ENCODE peak calls at places on chromosomes 5 and 9, in nine cellular contexts. D, W, B, H, Y, X, K, I and R are unnamed samples.

GRCh38 chr9:136407911-136408310 is 2.5 kb downstream of the ENTR1 start:
- DNase-seq in D (no peak), W (no peak), B (no peak), H (no peak), Y (no peak), X (no peak), K (no peak), I (no peak), R (no peak)

GRCh38 chr9:73869261-73869660 is 627.9 kb upstream of the RORB start:
- DNase-seq in D (no peak), W (no peak), B (no peak), H (no peak), Y (peak), X (no peak), K (no peak), I (peak), R (no peak)

GRCh38 chr5:106966686-106967315 is 703.9 kb downstream of the EFNA5 start:
- DNase-seq in D (no peak), W (no peak), B (no peak), H (no peak), Y (no peak), X (no peak), K (no peak), I (no peak), R (no peak)

GRCh38 chr9:86667307-86667706 is 280.0 kb downstream of the GAS1 start:
- DNase-seq in D (peak), W (no peak), B (no peak), H (no peak), Y (no peak), X (no peak), K (no peak), I (peak), R (no peak)

GRCh38 chr9:114953917-114954316 is 23.5 kb upstream of the TNFSF8 start:
- DNase-seq in D (peak), W (no peak), B (no peak), H (no peak), Y (no peak), X (peak), K (no peak), I (peak), R (no peak)

GRCh38 chr5:145228564-145228963 is 606.6 kb downstream of the PRELID2 start:
- DNase-seq in D (no peak), W (no peak), B (no peak), H (no peak), Y (no peak), X (no peak), K (no peak), I (no peak), R (no peak)

GRCh38 chr9:4299006-4299795 is 667 bp downstream of the GLIS3 start:
- DNase-seq in D (peak), W (peak), B (peak), H (peak), Y (peak), X (peak), K (peak), I (peak), R (no peak)

GRCh38 chr9:3436629-3437028 is 89.2 kb downstream of the RFX3 start:
- DNase-seq in D (peak), W (no peak), B (no peak), H (no peak), Y (no peak), X (no peak), K (no peak), I (peak), R (no peak)

GRCh38 chr5:132437604-132438275 is 52.8 kb downstream of the IRF1 start:
- DNase-seq in D (peak), W (no peak), B (peak), H (peak), Y (peak), X (peak), K (peak), I (peak), R (no peak)

GRCh38 chr9:69932901-69933300 is 110.7 kb upstream of the MAMDC2 start:
- DNase-seq in D (no peak), W (no peak), B (no peak), H (no peak), Y (peak), X (no peak), K (no peak), I (no peak), R (no peak)

GRCh38 chr5:79273341-79273740 is 37.4 kb downstream of the JMY start:
- DNase-seq in D (no peak), W (no peak), B (no peak), H (no peak), Y (no peak), X (no peak), K (no peak), I (no peak), R (no peak)

GRCh38 chr9:113579270-113580040 is 115.9 kb downstream of the RGS3 start:
- DNase-seq in D (peak), W (no peak), B (peak), H (no peak), Y (peak), X (no peak), K (peak), I (peak), R (no peak)

GRCh38 chr9:75866273-75866871 is 24.1 kb upstream of the PCSK5 start:
- DNase-seq in D (peak), W (no peak), B (no peak), H (no peak), Y (peak), X (peak), K (no peak), I (peak), R (no peak)

GRCh38 chr5:91332267-91333044 is 50.7 kb downstream of the ARRDC3 start:
- DNase-seq in D (peak), W (no peak), B (no peak), H (no peak), Y (peak), X (no peak), K (no peak), I (peak), R (no peak)

GRCh38 chr9:89428901-89429890 is 68.7 kb downstream of the SEMA4D start:
- DNase-seq in D (no peak), W (no peak), B (no peak), H (peak), Y (no peak), X (no peak), K (no peak), I (no peak), R (no peak)

GRCh38 chr9:70145981-70146380 is 102.3 kb downstream of the MAMDC2 start:
- DNase-seq in D (no peak), W (no peak), B (no peak), H (no peak), Y (no peak), X (no peak), K (no peak), I (no peak), R (no peak)

GRCh38 chr5:132266031-132266835 is 8.7 kb downstream of the PDLIM4 start:
- DNase-seq in D (no peak), W (peak), B (no peak), H (no peak), Y (no peak), X (no peak), K (no peak), I (no peak), R (no peak)

GRCh38 chr9:109088221-109088620 is 31.5 kb downstream of the TMEM245 start:
- DNase-seq in D (peak), W (no peak), B (no peak), H (no peak), Y (no peak), X (no peak), K (no peak), I (no peak), R (no peak)

GRCh38 chr5:548256-548655 is 24.0 kb upstream of the SLC9A3 start:
- DNase-seq in D (peak), W (no peak), B (peak), H (no peak), Y (no peak), X (no peak), K (peak), I (no peak), R (no peak)

GRCh38 chr5:130198927-130199326 is 294.7 kb downstream of the CHSY3 start:
- DNase-seq in D (no peak), W (no peak), B (no peak), H (no peak), Y (peak), X (peak), K (no peak), I (peak), R (no peak)

GRCh38 chr9:96048116-96048953 is 172.8 kb downstream of the ERCC6L2 start:
- DNase-seq in D (no peak), W (no peak), B (no peak), H (no peak), Y (no peak), X (peak), K (no peak), I (no peak), R (no peak)

GRCh38 chr5:141359790-141360426 is at the start of gene PCDHGB2:
- DNase-seq in D (peak), W (no peak), B (no peak), H (no peak), Y (peak), X (no peak), K (no peak), I (no peak), R (no peak)

GRCh38 chr9:105681724-105682123 is 12.6 kb upstream of the TMEM38B start:
- DNase-seq in D (peak), W (no peak), B (no peak), H (no peak), Y (no peak), X (no peak), K (no peak), I (peak), R (no peak)

GRCh38 chr9:133691659-133692363 is 46.3 kb downstream of the SARDH start:
- DNase-seq in D (peak), W (no peak), B (no peak), H (no peak), Y (no peak), X (no peak), K (no peak), I (peak), R (no peak)

GRCh38 chr5:110354341-110354740 is 372.1 kb downstream of the TMEM232 start:
- DNase-seq in D (no peak), W (no peak), B (no peak), H (no peak), Y (no peak), X (peak), K (no peak), I (no peak), R (peak)

GRCh38 chr5:139146809-139147742 is 51.1 kb downstream of the SIL1 start:
- DNase-seq in D (no peak), W (no peak), B (no peak), H (no peak), Y (no peak), X (no peak), K (no peak), I (no peak), R (no peak)

GRCh38 chr9:109907400-109907799 is 127.4 kb downstream of the PALM2AKAP2 start:
- DNase-seq in D (no peak), W (no peak), B (no peak), H (no peak), Y (peak), X (no peak), K (no peak), I (no peak), R (no peak)

GRCh38 chr5:145429170-145429569 is 406.0 kb downstream of the PRELID2 start:
- DNase-seq in D (no peak), W (no peak), B (no peak), H (no peak), Y (peak), X (no peak), K (no peak), I (no peak), R (no peak)

GRCh38 chr5:179143446-179143845 is 83.3 kb downstream of the ZNF354C start:
- DNase-seq in D (peak), W (no peak), B (no peak), H (no peak), Y (peak), X (no peak), K (no peak), I (no peak), R (no peak)
- H3K27ac ChIP-seq in D (peak), W (no peak), B (no peak), H (no peak), Y (peak), X (no peak), K (no peak), I (no peak), R (no peak)

GRCh38 chr9:91452844-91453243 is 29.2 kb upstream of the NFIL3 start:
- DNase-seq in D (no peak), W (no peak), B (no peak), H (no peak), Y (no peak), X (no peak), K (no peak), I (no peak), R (no peak)

GRCh38 chr9:91451431-91452270 is 28.0 kb upstream of the NFIL3 start:
- DNase-seq in D (peak), W (no peak), B (no peak), H (no peak), Y (no peak), X (no peak), K (no peak), I (no peak), R (no peak)
- TF ChIP-seq CTCF in D (no peak), W (no peak), B (no peak), H (no peak), Y (no peak), X (no peak), K (no peak), I (no peak), R (no peak)

GRCh38 chr5:73379435-73379834 is 69.1 kb downstream of the FOXD1 start:
- DNase-seq in D (no peak), W (no peak), B (no peak), H (no peak), Y (no peak), X (no peak), K (no peak), I (no peak), R (no peak)
- H3K27ac ChIP-seq in D (no peak), W (no peak), B (no peak), H (no peak), Y (no peak), X (no peak), K (no peak), I (no peak), R (no peak)

GRCh38 chr5:64742411-64742810 is 26.1 kb downstream of the SREK1IP1 start:
- DNase-seq in D (no peak), W (no peak), B (no peak), H (no peak), Y (no peak), X (no peak), K (no peak), I (no peak), R (no peak)
- TF ChIP-seq CTCF in D (no peak), W (no peak), B (no peak), H (no peak), Y (no peak), X (no peak), K (no peak), I (no peak), R (no peak)

DNA sequence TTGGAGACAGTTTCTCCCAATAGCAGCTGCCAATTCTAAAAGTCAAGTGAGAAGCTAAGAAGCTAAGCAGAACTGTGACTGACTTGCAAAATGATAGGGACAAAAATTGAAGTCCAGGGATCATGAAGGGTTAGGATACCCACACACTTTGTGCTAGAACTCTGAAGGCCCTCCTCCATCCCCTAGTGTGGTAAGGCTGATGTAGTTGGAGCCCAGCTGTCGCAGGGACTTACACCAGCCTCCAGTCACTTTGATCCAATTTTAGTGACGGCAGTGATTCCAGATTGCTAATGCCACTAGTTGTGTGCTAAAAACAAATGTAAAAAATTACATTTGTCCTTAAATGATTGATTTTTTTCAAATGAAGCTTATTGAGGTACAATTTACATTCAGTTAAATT is 742.7 kb upstream of the ZNF608 start:
- DNase-seq in D (no peak), W (no peak), B (no peak), H (no peak), Y (no peak), X (no peak), K (no peak), I (no peak), R (no peak)
- H3K27ac ChIP-seq in D (no peak), W (no peak), B (no peak), H (no peak), Y (no peak), X (no peak), K (no peak), I (no peak), R (peak)

DNA sequence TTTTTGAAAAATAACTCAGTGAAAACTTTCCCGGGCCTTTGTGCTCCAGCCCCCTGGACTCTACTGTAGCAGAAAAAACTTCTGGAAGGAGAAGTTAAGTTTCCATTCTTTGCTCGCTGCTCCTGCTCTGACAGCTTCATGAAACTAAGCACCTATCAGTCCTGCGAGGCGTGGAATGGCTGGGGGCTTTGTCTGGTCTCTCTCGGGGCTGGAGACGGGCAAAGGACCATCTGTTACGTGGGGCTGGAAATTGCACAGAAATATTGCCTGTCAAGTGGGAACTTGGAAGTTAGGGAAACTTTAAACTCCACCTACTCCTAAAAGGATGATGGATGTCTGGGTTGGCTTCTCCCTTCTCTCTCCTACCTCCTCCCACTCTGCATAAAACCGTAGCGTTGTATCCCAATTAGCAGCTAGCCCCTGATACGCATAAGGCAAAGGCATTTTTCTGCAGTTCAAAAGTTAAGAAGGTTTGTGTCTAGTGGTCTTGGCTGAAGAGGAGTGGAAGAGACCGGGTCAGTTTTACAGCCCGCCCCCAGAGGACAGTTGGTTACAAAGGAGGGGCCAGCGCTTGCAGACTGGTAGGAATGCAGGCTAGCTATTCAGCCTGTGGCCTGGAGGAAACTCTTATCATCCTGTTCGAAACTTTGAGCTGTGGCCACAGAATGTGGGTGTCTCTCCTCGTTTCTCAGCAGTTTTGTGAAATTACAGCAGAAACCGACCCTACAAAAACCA is 1.2 kb downstream of the FBXL7 start:
- DNase-seq in D (peak), W (peak), B (peak), H (no peak), Y (peak), X (peak), K (no peak), I (peak), R (no peak)
- TF ChIP-seq CTCF in D (peak), W (no peak), B (no peak), H (no peak), Y (peak), X (no peak), K (no peak), I (peak), R (peak)